ENCODE peak calls at places on chromosomes 2 and 18, in five cellular contexts. X is stimulated activated CD4-positive, alpha-beta T cell treated with anti-CD3 and anti-CD28 coated beads, Interleukin-4, amount 100 ng/mL, for 24 hours; H is SHP77 treated with DMSO at 0.1 percent for 48 hours; L is naive thymus-derived CD4-positive, alpha-beta T cell; B is neural progenitor cell. S is an unnamed sample.

GRCh38 chr2:72745679-72746368 is 80.0 kb downstream of the EXOC6B start:
- DNase-seq in X (no peak), L (no peak), H (peak; percentile 1), B (peak; percentile 78), S (peak; percentile 61)

GRCh38 chr2:38129987-38130386 is 54.0 kb upstream of the CYP1B1 start:
- DNase-seq in X (no peak), H (no peak), B (no peak), L (no peak), S (no peak)

GRCh38 chr2:133847591-133847990 is 279.3 kb upstream of the NCKAP5 start:
- DNase-seq in H (no peak), X (no peak), L (no peak), B (no peak), S (no peak)

GRCh38 chr2:67311536-67311935 is 85.6 kb upstream of the ETAA1 start:
- DNase-seq in B (no peak), X (no peak), L (no peak), H (no peak), S (no peak)

GRCh38 chr2:47288864-47289263 is 114.1 kb upstream of the MSH2 start:
- DNase-seq in L (no peak), X (no peak), B (no peak), H (no peak), S (no peak)

GRCh38 chr18:55478301-55478660 is 109.7 kb downstream of the TCF4 start:
- DNase-seq in B (no peak), L (no peak), X (no peak), H (no peak), S (no peak)

GRCh38 chr2:100413586-100413985 is 3.9 kb downstream of the CHST10 start:
- DNase-seq in H (no peak), B (no peak), X (no peak), L (no peak), S (no peak)

GRCh38 chr18:45324489-45325111 is 290.7 kb upstream of the SLC14A2 start:
- DNase-seq in X (no peak), H (no peak), L (no peak), B (peak; percentile 65), S (no peak)

GRCh38 chr2:60569680-60570111 is 16.2 kb upstream of the BCL11A start:
- DNase-seq in X (no peak), B (peak; percentile 51), L (no peak), H (no peak), S (no peak)

GRCh38 chr2:157173740-157174184 is 83.7 kb upstream of the GALNT5 start:
- DNase-seq in X (no peak), L (no peak), H (no peak), B (no peak), S (no peak)

GRCh38 chr2:160367887-160368286 is 125.7 kb downstream of the RBMS1 start:
- DNase-seq in H (no peak), B (no peak), X (no peak), L (no peak), S (no peak)

S was measured in CD4-positive, CD25-positive, alpha-beta regulatory T cell.